ENCODE peak calls at places on chromosomes 12 and 14, in seven cellular contexts. Y is right cardiac atrium, M is uterus, T is heart left ventricle, P is osteocyte, X is activated T-helper 1 cell treated with Interleukin-2 at 50 U/mL for 16 hours, L is tibial nerve. B is an unnamed sample.
A peak's percentile ranks its signal among the peaks of the same experiment; 100 is the strongest.

GRCh38 chr12:121990692-121991603 is 30.7 kb upstream of the BCL7A start:
- DNase-seq in Y (no peak), M (no peak), T (no peak), P (no peak), X (no peak), L (no peak), B (no peak)

GRCh38 chr14:82533351-82533750 is 999.7 kb upstream of the SEL1L start:
- DNase-seq in Y (no peak), M (no peak), T (no peak), P (no peak), X (no peak), L (no peak), B (no peak)

GRCh38 chr12:108346727-108347710 is 7.9 kb upstream of the CMKLR1 start:
- DNase-seq in Y (no peak), M (no peak), T (no peak), P (no peak), X (no peak), L (no peak), B (no peak)

GRCh38 chr14:35234007-35234406 is 58.2 kb upstream of the PSMA6 start:
- DNase-seq in Y (no peak), M (no peak), T (no peak), P (no peak), X (no peak), L (no peak), B (no peak)

GRCh38 chr12:83389237-83389996 is 702.7 kb downstream of the TMTC2 start:
- DNase-seq in Y (peak; percentile 43), M (no peak), T (no peak), P (peak; percentile 77), X (no peak), L (no peak), B (peak; percentile 60)

GRCh38 chr12:124018526-124018925 is 45.5 kb downstream of the ZNF664 start:
- DNase-seq in Y (no peak), M (no peak), T (no peak), P (no peak), X (no peak), L (no peak), B (no peak)

GRCh38 chr14:103716091-103716801 is 636 bp downstream of the ZFYVE21 start:
- DNase-seq in Y (peak; percentile 83), M (peak; percentile 53), T (peak; percentile 78), P (no peak), X (no peak), L (no peak), B (no peak)

GRCh38 chr14:104316723-104317499 is 178.5 kb downstream of the KIF26A start:
- DNase-seq in Y (peak; percentile 47), M (no peak), T (no peak), P (peak; percentile 84), X (no peak), L (no peak), B (no peak)

GRCh38 chr12:106771425-106771824 is 3.1 kb upstream of the RIC8B start:
- DNase-seq in Y (no peak), M (no peak), T (no peak), P (no peak), X (no peak), L (no peak), B (no peak)

GRCh38 chr12:71772728-71773127 is 18.1 kb downstream of the RAB21 start:
- DNase-seq in Y (no peak), M (no peak), T (no peak), P (no peak), X (no peak), L (no peak), B (no peak)

GRCh38 chr14:32430326-32430725 is 101.2 kb downstream of the AKAP6 start:
- DNase-seq in Y (no peak), M (no peak), T (no peak), P (no peak), X (no peak), L (no peak), B (no peak)